ENCODE peak calls at places on chromosome 20, in seven cellular contexts. M is lung, E is neural crest cell, K is sigmoid colon, Z is heart right ventricle, P is GM13976, R is HFFc6. G is an unnamed sample.

GRCh38 chr20:5947276-5947675 is 3.1 kb downstream of the TRMT6 start:
- DNase-seq in M (no peak), E (no peak), K (no peak), Z (no peak), P (no peak), R (no peak), G (no peak)

GRCh38 chr20:41100001-41100480 is 37.3 kb upstream of the PLCG1 start:
- DNase-seq in M (no peak), E (no peak), K (no peak), Z (no peak), P (no peak), R (no peak), G (no peak)

GRCh38 chr20:4795394-4795793 is 73.7 kb downstream of the PRND start:
- DNase-seq in M (no peak), E (no peak), K (no peak), Z (no peak), P (peak), R (peak), G (no peak)

GRCh38 chr20:2767768-2768631 is 32.4 kb downstream of the CPXM1 start:
- DNase-seq in M (peak), E (no peak), K (no peak), Z (peak), P (no peak), R (peak), G (no peak)

GRCh38 chr20:33673411-33674293 is 576 bp downstream of the NECAB3 start:
- DNase-seq in M (no peak), E (no peak), K (peak), Z (no peak), P (no peak), R (no peak), G (no peak)

GRCh38 chr20:36091561-36092423 is 62.7 kb upstream of the EPB41L1 start:
- DNase-seq in M (no peak), E (no peak), K (no peak), Z (no peak), P (no peak), R (no peak), G (no peak)

GRCh38 chr20:44302026-44302669 is 8.9 kb downstream of the FITM2 start:
- DNase-seq in M (peak), E (no peak), K (no peak), Z (no peak), P (no peak), R (no peak), G (no peak)

GRCh38 chr20:33526769-33527168 is 36.9 kb downstream of the CBFA2T2 start:
- DNase-seq in M (no peak), E (no peak), K (no peak), Z (no peak), P (no peak), R (no peak), G (no peak)

GRCh38 chr20:16444056-16444777 is 129.0 kb downstream of the KIF16B start:
- DNase-seq in M (no peak), E (no peak), K (no peak), Z (no peak), P (no peak), R (no peak), G (no peak)

GRCh38 chr20:50645253-50646068 is 45.9 kb downstream of the RIPOR3 start:
- DNase-seq in M (peak), E (no peak), K (peak), Z (peak), P (no peak), R (peak), G (peak)

GRCh38 chr20:37759761-37760209 is 66.0 kb downstream of the CTNNBL1 start:
- DNase-seq in M (no peak), E (no peak), K (no peak), Z (no peak), P (no peak), R (no peak), G (no peak)

GRCh38 chr20:1734269-1734858 is 76.8 kb upstream of the SIRPG start:
- DNase-seq in M (no peak), E (no peak), K (no peak), Z (no peak), P (peak), R (peak), G (no peak)

GRCh38 chr20:36360429-36360828 is 54.3 kb downstream of the DLGAP4 start:
- DNase-seq in M (no peak), E (no peak), K (no peak), Z (no peak), P (no peak), R (no peak), G (no peak)

GRCh38 chr20:56460459-56460858 is 8.0 kb upstream of the RTF2 start:
- DNase-seq in M (no peak), E (no peak), K (no peak), Z (no peak), P (no peak), R (no peak), G (no peak)

GRCh38 chr20:54475334-54476287 is at the start of gene DOK5:
- DNase-seq in M (no peak), E (peak), K (peak), Z (peak), P (peak), R (no peak), G (peak)

GRCh38 chr20:8254911-8255582 is 123.0 kb downstream of the PLCB1 start:
- DNase-seq in M (no peak), E (no peak), K (no peak), Z (no peak), P (no peak), R (peak), G (no peak)

GRCh38 chr20:41161886-41162285 is 24.5 kb downstream of the PLCG1 start:
- DNase-seq in M (no peak), E (no peak), K (no peak), Z (no peak), P (no peak), R (no peak), G (no peak)

GRCh38 chr20:53262294-53262840 is 290.2 kb downstream of the TSHZ2 start:
- DNase-seq in M (no peak), E (no peak), K (no peak), Z (no peak), P (no peak), R (no peak), G (no peak)

GRCh38 chr20:5863040-5863811 is 87.1 kb downstream of the TRMT6 start:
- DNase-seq in M (no peak), E (no peak), K (no peak), Z (peak), P (no peak), R (peak), G (no peak)

GRCh38 chr20:2631228-2631627 is 21.2 kb upstream of the NOP56 start:
- DNase-seq in M (no peak), E (no peak), K (no peak), Z (no peak), P (no peak), R (no peak), G (no peak)

GRCh38 chr20:45087814-45088213 is 13.1 kb downstream of the KCNS1 start:
- DNase-seq in M (no peak), E (no peak), K (no peak), Z (no peak), P (no peak), R (peak), G (no peak)

GRCh38 chr20:64142546-64142945 is 21.7 kb upstream of the MYT1 start:
- DNase-seq in M (no peak), E (no peak), K (peak), Z (no peak), P (no peak), R (no peak), G (no peak)

DNA sequence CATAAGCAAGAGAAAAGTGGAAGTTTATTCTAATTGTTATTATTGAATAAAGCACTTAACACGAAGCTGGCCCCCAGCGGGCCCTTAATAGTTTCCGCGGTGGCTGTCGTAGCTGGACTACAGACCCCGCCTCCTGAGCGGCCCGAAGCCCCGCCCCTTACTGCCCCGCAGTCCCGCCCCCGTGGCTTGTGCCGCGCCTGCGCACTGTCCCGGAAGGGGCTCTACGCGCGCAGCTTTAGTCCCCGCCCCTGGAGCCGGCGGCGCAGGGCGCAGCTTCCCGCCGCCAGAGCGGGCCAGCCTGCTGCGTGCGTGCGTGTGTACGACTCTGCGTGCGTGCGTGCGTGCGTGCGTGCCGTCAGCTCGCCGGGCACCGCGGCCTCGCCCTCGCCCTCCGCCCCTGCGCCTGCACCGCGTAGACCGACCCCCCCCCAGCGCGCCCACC is at the start of gene VAPB:
- DNase-seq in M (peak), E (peak), K (peak), Z (peak), P (peak), R (peak), G (peak)
- TF ChIP-seq CTCF in M (no peak), E (no peak), K (no peak), Z (no peak), P (no peak), R (no peak), G (no peak)

GRCh38 chr20:34834459-34834893 is 9.0 kb upstream of the NCOA6 start:
- DNase-seq in M (no peak), E (no peak), K (no peak), Z (no peak), P (peak), R (peak), G (no peak)

GRCh38 chr20:34824026-34824860 is 1.2 kb downstream of the NCOA6 start:
- DNase-seq in M (peak), E (peak), K (peak), Z (peak), P (peak), R (peak), G (peak)

GRCh38 chr20:34824861-34825529 is 456 bp downstream of the NCOA6 start:
- DNase-seq in M (peak), E (peak), K (peak), Z (peak), P (peak), R (peak), G (peak)

GRCh38 chr20:34825530-34826362 is at the start of gene NCOA6:
- DNase-seq in M (peak), E (peak), K (peak), Z (peak), P (peak), R (peak), G (peak)

GRCh38 chr20:34829191-34829590 is 3.7 kb upstream of the NCOA6 start:
- DNase-seq in M (no peak), E (no peak), K (no peak), Z (no peak), P (no peak), R (no peak), G (no peak)
- TF ChIP-seq CTCF in M (no peak), E (no peak), K (no peak), Z (no peak), P (no peak), R (peak), G (no peak)

GRCh38 chr20:39880890-39881289 is 808.1 kb downstream of the MAFB start:
- DNase-seq in M (no peak), E (no peak), K (no peak), Z (no peak), P (no peak), R (peak), G (no peak)

GRCh38 chr20:39890697-39891096 is 798.3 kb downstream of the MAFB start:
- DNase-seq in M (no peak), E (no peak), K (no peak), Z (no peak), P (no peak), R (no peak), G (no peak)

GRCh38 chr20:39888310-39888709 is 800.7 kb downstream of the MAFB start:
- DNase-seq in M (no peak), E (no peak), K (no peak), Z (no peak), P (no peak), R (no peak), G (no peak)

GRCh38 chr20:39886650-39887190 is 802.3 kb downstream of the MAFB start:
- DNase-seq in M (no peak), E (no peak), K (peak), Z (peak), P (no peak), R (no peak), G (no peak)

GRCh38 chr20:39885975-39886649 is 802.9 kb downstream of the MAFB start:
- DNase-seq in M (peak), E (peak), K (peak), Z (peak), P (peak), R (peak), G (peak)
- TF ChIP-seq CTCF in M (peak), E (peak), K (peak), Z (peak), P (peak), R (peak), G (peak)

DNA sequence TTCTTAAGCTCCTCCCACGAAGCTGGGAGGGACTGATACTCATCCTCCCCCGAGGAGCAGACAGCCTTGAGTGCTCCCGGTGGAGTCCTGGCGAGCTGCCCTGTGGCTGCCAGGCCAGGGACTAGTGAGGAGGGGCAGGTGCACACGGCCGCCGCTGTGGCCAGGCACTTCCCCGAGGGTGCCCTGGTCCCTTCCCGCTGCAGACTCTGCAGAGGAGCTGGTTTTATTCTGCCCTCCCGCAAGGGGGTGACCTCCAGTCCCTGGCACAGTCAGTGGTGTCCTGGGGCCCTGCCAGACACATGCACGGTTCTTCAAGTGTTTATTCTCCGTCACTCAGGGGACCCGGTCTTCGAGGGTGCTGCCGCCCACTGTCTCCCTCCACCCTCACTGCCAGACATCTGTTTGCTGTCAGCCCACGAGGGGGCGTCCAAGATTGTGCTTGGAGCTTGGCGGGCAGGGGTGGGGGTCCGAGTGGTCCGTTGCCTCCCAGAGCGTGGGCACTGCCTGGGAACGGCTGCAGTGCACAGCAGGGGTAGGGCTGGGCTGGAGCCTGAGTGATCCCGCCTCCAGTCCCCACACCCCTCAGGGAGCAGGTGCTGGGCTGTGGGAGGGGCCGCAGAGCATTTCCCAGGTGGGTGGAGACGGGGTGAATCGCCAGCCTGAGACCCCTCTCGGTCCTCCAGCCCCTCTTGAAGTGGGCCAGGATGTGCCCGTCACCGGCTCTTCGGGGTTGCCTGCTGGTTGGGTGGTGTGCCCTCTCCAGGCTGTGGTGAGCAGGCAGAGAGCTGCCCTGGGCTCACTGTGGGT is 3.1 kb upstream of the CABLES2 start:
- DNase-seq in M (peak), E (peak), K (peak), Z (peak), P (peak), R (peak), G (peak)
- TF ChIP-seq CTCF in M (no peak), E (peak), K (peak), Z (peak), P (peak), R (peak), G (peak)

GRCh38 chr20:22684072-22684762 is 99.8 kb upstream of the FOXA2 start:
- DNase-seq in M (peak), E (peak), K (no peak), Z (peak), P (peak), R (peak), G (peak)
- TF ChIP-seq CTCF in M (peak), E (peak), K (peak), Z (peak), P (peak), R (peak), G (peak)

G was measured in nephron progenitor cell.